ENCODE peak calls at places on chromosomes 4 and X, in nine cellular contexts. G is hepatocyte, X is A549, A is mesenchymal stem cell, L is MM.1S, C is H1, I is K562, B is Karpas-422, D is neural progenitor cell. W is an unnamed sample.

GRCh38 chr4:108130955-108131354 is 37.8 kb downstream of the LEF1 start:
- DNase-seq in D (no peak), X (no peak), A (no peak), B (no peak), G (no peak), C (no peak), I (no peak), L (no peak), W (no peak)

GRCh38 chr4:33715996-33716395 is 2528.3 kb downstream of the ARAP2 start:
- DNase-seq in A (peak; percentile 67), I (no peak), X (no peak), L (peak; percentile 32), B (no peak), D (no peak), C (no peak), G (no peak), W (no peak)

GRCh38 chr4:142016031-142016430 is 379.6 kb downstream of the IL15 start:
- DNase-seq in A (no peak), D (no peak), I (no peak), C (no peak), L (no peak), G (no peak), X (no peak), B (no peak), W (no peak)

GRCh38 chr4:5206391-5206790 is 155.1 kb downstream of the STK32B start:
- DNase-seq in C (no peak), I (no peak), G (no peak), L (no peak), D (no peak), X (no peak), A (peak; percentile 73), B (no peak), W (no peak)

GRCh38 chr4:12880844-12881243 is 603.3 kb downstream of the RAB28 start:
- DNase-seq in I (no peak), L (no peak), D (no peak), B (no peak), G (no peak), X (no peak), A (no peak), C (no peak), W (no peak)

GRCh38 chrX:41711021-41711667 is 12.8 kb upstream of the GPR82 start:
- DNase-seq in A (no peak), C (no peak), B (no peak), D (no peak), G (no peak), L (no peak), X (no peak), I (no peak), W (no peak)

GRCh38 chr4:54189140-54189539 is 40.0 kb upstream of the PDGFRA start:
- DNase-seq in I (no peak), L (no peak), C (no peak), X (no peak), D (no peak), B (no peak), G (no peak), A (no peak), W (no peak)

GRCh38 chrX:130878350-130879341 is 24.4 kb downstream of the ENOX2 start:
- DNase-seq in D (no peak), I (no peak), X (no peak), B (no peak), G (no peak), C (no peak), L (no peak), A (peak; percentile 70), W (no peak)

GRCh38 chr4:16448240-16448639 is 222.0 kb upstream of the TAPT1 start:
- DNase-seq in D (no peak), A (no peak), X (no peak), L (no peak), G (no peak), C (no peak), I (no peak), B (no peak), W (no peak)

GRCh38 chrX:125395626-125396025 is 76.0 kb downstream of the TEX13C start:
- DNase-seq in C (no peak), G (no peak), D (no peak), B (no peak), I (no peak), A (no peak), X (no peak), L (no peak), W (no peak)
- H3K4me3 ChIP-seq in C (no peak overlapping the region), G (no peak overlapping the region), D (no peak overlapping the region), B (no peak overlapping the region), I (no peak overlapping the region), A (no peak overlapping the region), X (no peak overlapping the region), L (no peak overlapping the region), W (no peak overlapping the region)

GRCh38 chr4:80073362-80074008 is 456 bp upstream of the ANTXR2 start:
- DNase-seq in X (no peak), G (no peak), L (peak; percentile 15), A (no peak), D (no peak), C (no peak), I (no peak), B (no peak), W (peak; percentile 11)

GRCh38 chr4:80069837-80070788 is 2.9 kb downstream of the ANTXR2 start:
- DNase-seq in A (peak; percentile 58), B (no peak), D (no peak), C (no peak), X (no peak), I (no peak), L (no peak), G (no peak), W (no peak)

GRCh38 chr4:80072607-80073361 is at the start of gene ANTXR2:
- DNase-seq in L (peak; percentile 56), X (peak; percentile 47), C (peak; percentile 82), A (peak; percentile 96), I (peak; percentile 82), B (no peak), D (peak; percentile 93), G (peak; percentile 92), W (no peak)

GRCh38 chr4:80070880-80071620 is 2.0 kb downstream of the ANTXR2 start:
- DNase-seq in D (no peak), I (no peak), B (no peak), X (no peak), G (peak; percentile 34), A (peak; percentile 40), L (no peak), C (no peak), W (no peak)

DNA sequence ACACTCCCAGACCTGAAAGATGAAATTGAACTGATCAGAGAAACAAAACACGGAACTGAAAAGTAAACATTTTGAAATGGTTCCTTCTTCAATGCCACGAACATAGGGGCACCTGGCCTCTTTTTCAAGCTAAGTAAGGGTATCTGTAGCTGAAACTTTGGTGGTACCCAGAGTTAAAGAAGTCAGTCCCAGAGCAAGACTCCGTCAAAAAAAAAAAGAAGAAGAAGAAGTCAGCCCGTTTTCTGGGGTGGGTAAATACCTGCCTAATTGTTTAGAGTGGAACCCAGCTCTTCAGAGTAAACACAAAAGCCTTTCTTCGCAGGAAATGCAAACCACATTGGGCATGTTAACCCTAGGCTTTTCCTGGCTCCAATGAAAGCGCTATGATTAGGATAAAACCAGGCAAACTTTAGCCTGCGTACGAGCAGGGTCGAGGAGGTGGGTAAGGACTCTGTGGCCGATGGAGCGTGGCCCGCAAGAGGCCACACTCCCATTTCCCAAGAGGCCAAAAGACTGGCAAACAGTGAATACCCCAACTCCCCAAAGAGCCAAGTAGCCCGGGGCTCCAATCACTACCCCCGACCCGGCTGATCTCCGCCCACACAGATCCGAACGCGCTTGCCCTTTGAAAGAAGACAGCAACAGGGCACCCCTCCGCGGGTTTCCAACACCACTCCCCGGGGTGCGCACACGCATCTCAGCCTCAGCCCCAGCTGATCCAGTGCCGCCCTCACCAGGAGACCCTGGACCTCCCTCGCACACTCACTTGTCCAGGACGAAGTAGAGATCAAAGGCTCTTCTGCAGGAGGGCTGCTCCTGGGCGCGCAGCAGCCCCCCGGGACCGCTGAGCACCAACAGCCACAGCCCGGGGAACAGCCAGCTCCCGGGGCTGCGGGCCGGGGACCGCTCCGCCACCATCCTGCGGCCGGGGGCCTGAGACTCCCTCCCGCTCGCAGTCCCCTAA is 1.1 kb downstream of the ANTXR2 start:
- DNase-seq in L (no peak), X (no peak), I (peak; percentile 36), C (peak; percentile 81), G (peak; percentile 49), B (no peak), A (peak; percentile 59), D (peak; percentile 67), W (no peak)
- H3K4me1 ChIP-seq in L (peaks cover 2% of the 10 kb centered on the region), X (peaks cover 12% of the 10 kb centered on the region), I (peaks cover 27% of the 10 kb centered on the region), C (peaks cover 3% of the 10 kb centered on the region), G (peaks cover 24% of the 10 kb centered on the region), B (peaks cover 8% of the 10 kb centered on the region), A (no peaks in the 10 kb centered on the region), D (peaks cover 11% of the 10 kb centered on the region), W (peaks cover 5% of the 10 kb centered on the region)

GRCh38 chrX:2705036-2705435 is 13.9 kb downstream of the CD99 start:
- DNase-seq in L (no peak), G (no peak), X (no peak), B (peak; percentile 27), A (peak; percentile 81), I (no peak), C (no peak), D (no peak), W (no peak)

GRCh38 chrX:2705461-2705860 is 14.4 kb downstream of the CD99 start:
- DNase-seq in L (no peak), X (no peak), A (no peak), G (no peak), C (no peak), I (no peak), B (no peak), D (no peak), W (no peak)

GRCh38 chrX:2708016-2708415 is 16.9 kb downstream of the CD99 start:
- DNase-seq in X (no peak), G (no peak), B (peak; percentile 48), I (no peak), C (no peak), L (no peak), D (no peak), A (peak; percentile 46), W (peak; percentile 55)

GRCh38 chrX:2708601-2709200 is 17.6 kb downstream of the CD99 start:
- DNase-seq in A (no peak), B (peak; percentile 56), X (no peak), L (no peak), D (no peak), I (no peak), G (no peak), C (no peak), W (peak; percentile 65)

GRCh38 chrX:2707334-2707760 is 16.3 kb downstream of the CD99 start:
- DNase-seq in B (peak; percentile 81), C (no peak), I (no peak), X (peak; percentile 83), A (peak; percentile 99), G (peak; percentile 83), L (no peak), D (peak; percentile 61), W (peak; percentile 97)
- H3K4me2 ChIP-seq in B (peak overlapping the region; percentile 63), C (no peak overlapping the region), I (no peak overlapping the region), X (peak overlapping the region; percentile 76), A (peak overlapping the region; percentile 48), G (peak overlapping the region; percentile 43), L (no peak overlapping the region), D (no peak overlapping the region), W (peak overlapping the region; percentile 93)

DNA sequence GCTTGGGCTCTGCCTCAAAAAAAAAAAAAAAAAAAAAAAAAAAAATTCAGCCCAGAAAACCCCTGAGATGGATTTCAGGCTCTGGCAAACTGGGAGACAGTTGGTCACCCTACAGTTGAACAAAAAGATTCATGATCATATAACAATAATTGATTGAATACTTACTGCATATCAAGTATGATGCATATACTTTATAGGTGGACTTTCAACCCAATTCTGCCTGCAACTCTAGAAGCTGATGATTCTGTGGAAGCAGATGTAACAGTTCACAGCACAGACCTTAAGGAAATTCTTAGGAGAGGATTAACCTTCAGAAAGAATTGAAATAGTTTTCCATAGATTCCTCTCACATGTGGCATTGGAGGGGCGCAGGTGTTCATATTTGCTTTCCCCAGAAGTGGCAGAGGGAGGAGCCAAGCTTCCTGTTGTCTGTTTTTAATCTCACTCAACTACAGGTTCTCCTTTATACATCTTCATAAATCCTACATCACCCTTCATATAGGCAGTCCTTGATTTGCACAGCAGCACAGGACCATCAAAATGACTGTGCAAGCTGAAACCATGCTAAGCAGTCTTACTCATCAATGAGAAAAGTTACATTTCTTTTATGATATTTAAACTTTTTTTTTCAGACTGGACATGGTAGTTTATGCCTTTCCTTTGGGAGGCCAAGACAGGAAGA is 149.4 kb upstream of the KLF3 start:
- DNase-seq in B (no peak), C (no peak), A (no peak), G (no peak), X (no peak), L (no peak), I (no peak), D (no peak), W (no peak)
- H3K4me3 ChIP-seq in B (no peak overlapping the region), C (no peak overlapping the region), A (no peak overlapping the region), G (no peak overlapping the region), X (no peak overlapping the region), L (no peak overlapping the region), I (no peak overlapping the region), D (no peak overlapping the region), W (no peak overlapping the region)